ENCODE peak calls at places on chromosomes 16 and 17, in ten cellular contexts. W, Y, L, A, I, K, N, P, O and J are unnamed samples.

GRCh38 chr17:77320046-77320445 is 179.3 kb downstream of the SEC14L1 start:
- DNase-seq in W (no peak), Y (no peak), L (no peak), A (peak; percentile 74), I (no peak), K (no peak), N (no peak), P (no peak), O (peak; percentile 56), J (peak; percentile 51)

GRCh38 chr16:68548947-68549346 is 9.9 kb downstream of the ZFP90 start:
- DNase-seq in W (no peak), Y (no peak), L (no peak), A (no peak), I (no peak), K (no peak), N (no peak), P (no peak), O (no peak), J (no peak)

GRCh38 chr16:1126577-1126976 is 26.3 kb upstream of the CACNA1H start:
- DNase-seq in W (no peak), Y (no peak), L (no peak), A (no peak), I (no peak), K (no peak), N (no peak), P (no peak), O (no peak), J (no peak)

GRCh38 chr17:42275527-42276358 is 448 bp downstream of the STAT5B start:
- DNase-seq in W (no peak), Y (no peak), L (no peak), A (peak; percentile 74), I (no peak), K (peak; percentile 41), N (peak; percentile 48), P (no peak), O (no peak), J (peak; percentile 76)

GRCh38 chr16:86171329-86171728 is 272.4 kb downstream of the IRF8 start:
- DNase-seq in W (no peak), Y (no peak), L (no peak), A (no peak), I (peak; percentile 52), K (no peak), N (no peak), P (no peak), O (no peak), J (no peak)

GRCh38 chr17:1745513-1746020 is 2.9 kb downstream of the SERPINF2 start:
- DNase-seq in W (no peak), Y (no peak), L (no peak), A (no peak), I (no peak), K (no peak), N (no peak), P (no peak), O (no peak), J (no peak)

GRCh38 chr17:32871736-32872135 is 5.2 kb downstream of the MYO1D start:
- DNase-seq in W (no peak), Y (no peak), L (no peak), A (no peak), I (no peak), K (no peak), N (no peak), P (no peak), O (no peak), J (no peak)

GRCh38 chr17:41957058-41957868 is 9.3 kb upstream of the CNP start:
- DNase-seq in W (no peak), Y (no peak), L (no peak), A (no peak), I (peak; percentile 19), K (no peak), N (no peak), P (no peak), O (no peak), J (no peak)

GRCh38 chr16:58413359-58413758 is 21.1 kb downstream of the GINS3 start:
- DNase-seq in W (no peak), Y (no peak), L (no peak), A (no peak), I (no peak), K (no peak), N (no peak), P (no peak), O (no peak), J (no peak)